ENCODE peak calls at places on chromosomes 6 and 20, in eight cellular contexts. N, T, L, Y, Q, K, C and V are unnamed samples.

GRCh38 chr6:108160009-108160408 is 5.8 kb upstream of the NR2E1 start:
- DNase-seq in N (no peak), T (no peak), L (no peak), Y (peak; percentile 74), Q (no peak), K (no peak), C (no peak), V (no peak)

GRCh38 chr6:156774872-156775405 is 2.2 kb upstream of the ARID1B start:
- DNase-seq in N (no peak), T (no peak), L (no peak), Y (peak; percentile 50), Q (no peak), K (no peak), C (peak; percentile 62), V (no peak)

GRCh38 chr20:57835462-57836455 is 125.9 kb upstream of the PMEPA1 start:
- DNase-seq in N (no peak), T (no peak), L (no peak), Y (peak; percentile 42), Q (no peak), K (no peak), C (no peak), V (no peak)

GRCh38 chr6:159469449-159469848 is 223.6 kb downstream of the SOD2 start:
- DNase-seq in N (no peak), T (no peak), L (no peak), Y (no peak), Q (no peak), K (no peak), C (no peak), V (no peak)

GRCh38 chr20:15654208-15654649 is 919.0 kb downstream of the KIF16B start:
- DNase-seq in N (peak; percentile 45), T (peak; percentile 45), L (no peak), Y (peak; percentile 74), Q (no peak), K (no peak), C (peak; percentile 54), V (peak; percentile 53)

GRCh38 chr6:144343736-144344428 is 58.7 kb downstream of the UTRN start:
- DNase-seq in N (peak; percentile 57), T (no peak), L (no peak), Y (no peak), Q (no peak), K (peak; percentile 47), C (peak; percentile 72), V (no peak)

GRCh38 chr6:20718705-20719653 is 184.7 kb downstream of the CDKAL1 start:
- DNase-seq in N (no peak), T (no peak), L (no peak), Y (no peak), Q (no peak), K (no peak), C (no peak), V (no peak)

GRCh38 chr20:44412402-44413144 is 57.1 kb downstream of the HNF4A start:
- DNase-seq in N (no peak), T (no peak), L (no peak), Y (no peak), Q (no peak), K (no peak), C (no peak), V (no peak)

GRCh38 chr6:163716690-163717089 is 302.2 kb downstream of the QKI start:
- DNase-seq in N (no peak), T (no peak), L (no peak), Y (no peak), Q (no peak), K (no peak), C (no peak), V (no peak)

GRCh38 chr6:3529721-3530120 is 72.9 kb upstream of the SLC22A23 start:
- DNase-seq in N (no peak), T (no peak), L (no peak), Y (no peak), Q (no peak), K (no peak), C (no peak), V (no peak)

GRCh38 chr6:142728910-142729481 is 216.0 kb downstream of the HIVEP2 start:
- DNase-seq in N (no peak), T (peak; percentile 53), L (no peak), Y (no peak), Q (no peak), K (no peak), C (no peak), V (peak; percentile 8)

GRCh38 chr6:9085054-9085746 is 649.9 kb upstream of the SLC35B3 start:
- DNase-seq in N (no peak), T (no peak), L (no peak), Y (no peak), Q (no peak), K (no peak), C (no peak), V (no peak)

DNA sequence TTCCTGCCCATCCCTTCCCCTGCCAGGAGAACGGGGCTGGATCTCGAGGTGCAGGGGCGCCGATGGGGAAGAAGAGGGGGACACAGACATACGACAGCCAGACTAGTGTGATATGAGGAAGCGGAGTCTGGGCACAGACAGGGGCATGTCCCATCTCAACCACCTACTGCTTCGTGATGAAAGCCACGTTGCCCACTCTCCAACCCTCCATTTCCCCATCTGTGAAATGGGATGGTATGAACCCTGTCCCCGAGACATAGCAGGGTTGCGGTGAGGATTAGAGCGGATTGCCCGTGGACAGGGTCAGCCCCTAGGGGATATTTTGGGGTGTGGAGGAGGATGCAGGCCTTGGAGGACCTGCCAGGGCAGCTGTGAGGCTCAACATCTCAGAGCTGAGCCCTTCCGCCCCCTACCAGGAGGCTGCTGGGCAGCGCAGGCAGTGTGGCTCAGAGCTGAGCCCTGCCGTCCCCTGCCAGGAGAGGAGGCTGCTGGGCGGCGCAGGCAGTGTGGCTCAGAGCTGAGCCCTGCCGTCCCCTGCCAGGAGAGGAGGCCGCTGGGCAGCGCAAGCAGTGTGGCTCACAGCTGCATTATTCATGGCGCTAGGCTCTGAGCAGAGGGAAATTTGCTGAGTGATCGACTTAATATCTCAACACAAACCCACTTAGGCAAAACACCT is 71.7 kb downstream of the GRM4 start:
- DNase-seq in N (no peak), T (no peak), L (no peak), Y (peak; percentile 63), Q (no peak), K (no peak), C (no peak), V (no peak)
- TF ChIP-seq CTCF in N (no peak), T (no peak), L (no peak), Y (peak; percentile 34), Q (no peak), K (no peak), C (no peak), V (no peak)

DNA sequence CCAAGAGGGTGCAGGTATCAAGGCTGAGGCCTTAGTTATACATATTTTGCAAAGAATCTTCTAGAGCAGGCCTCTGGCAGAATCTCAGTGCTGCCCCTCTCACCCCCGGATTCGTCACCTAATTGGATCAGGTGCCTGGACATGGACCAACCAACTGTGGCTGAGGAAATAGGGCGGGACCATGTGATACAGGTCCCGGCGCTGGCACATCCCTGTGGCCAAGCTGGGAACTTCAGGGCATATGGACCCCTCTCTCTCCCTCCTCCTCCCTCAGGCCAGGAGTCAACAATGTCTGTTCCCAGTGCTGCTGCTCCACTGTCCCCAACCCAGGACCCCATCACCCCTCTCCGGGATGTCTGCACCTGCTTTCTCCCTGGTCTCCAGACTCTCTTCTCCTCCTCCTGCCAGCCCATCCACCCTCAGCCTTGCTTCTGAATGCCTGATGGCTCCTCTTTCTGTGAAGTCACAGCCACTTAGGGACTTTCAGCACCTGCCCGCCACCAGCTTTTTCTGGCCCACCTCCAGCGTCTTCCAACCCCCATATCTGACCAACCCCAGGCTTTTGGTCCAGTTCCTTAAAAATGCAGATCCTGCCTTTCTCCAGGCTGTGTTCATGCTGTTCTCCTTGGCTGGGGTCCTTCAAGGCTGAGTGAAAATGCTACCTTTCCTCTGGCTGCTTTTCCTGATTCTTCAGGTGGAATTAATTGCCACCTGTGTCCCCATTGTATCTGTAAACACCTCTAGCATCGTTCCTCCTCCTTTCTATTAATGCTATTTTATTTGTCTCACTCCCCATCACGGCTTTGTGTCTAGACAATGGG is 19.0 kb upstream of the MLN start:
- DNase-seq in N (no peak), T (no peak), L (no peak), Y (peak; percentile 82), Q (no peak), K (no peak), C (no peak), V (peak; percentile 35)
- TF ChIP-seq CTCF in N (no peak), T (peak; percentile 35), L (no peak), Y (peak; percentile 53), Q (no peak), K (peak; percentile 19), C (no peak), V (peak; percentile 34)

DNA sequence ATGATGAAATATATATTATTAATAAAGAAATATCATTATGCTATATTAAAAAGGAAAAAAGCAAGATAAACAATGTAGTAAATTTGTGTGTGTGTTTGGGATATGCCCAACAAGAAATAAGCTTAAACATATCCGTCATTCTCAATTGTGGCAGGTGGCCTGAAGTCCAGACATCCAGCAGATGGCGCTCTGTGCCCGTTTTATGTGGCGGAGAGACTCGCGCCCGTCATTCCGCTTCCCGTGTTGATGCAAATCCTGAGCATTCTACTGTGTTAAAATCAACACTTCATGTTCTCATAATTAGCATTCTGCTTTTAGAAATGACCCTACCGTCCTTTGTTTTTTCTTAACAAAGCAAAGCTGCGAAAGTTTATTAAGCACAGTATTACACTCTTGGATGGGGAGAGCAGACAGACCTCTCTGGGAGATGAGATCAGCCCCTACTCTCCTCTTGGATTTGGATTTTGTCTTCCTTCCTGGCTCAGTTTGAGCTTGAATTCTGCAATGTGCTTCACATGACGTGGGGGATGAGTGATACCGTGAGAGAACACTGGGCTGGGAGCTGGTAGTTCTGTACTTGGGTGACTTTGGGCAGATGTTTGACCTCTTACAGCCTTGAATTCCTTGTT is 125.8 kb downstream of the MCHR2 start:
- DNase-seq in N (peak; percentile 79), T (peak; percentile 63), L (peak; percentile 33), Y (peak; percentile 91), Q (no peak), K (peak; percentile 45), C (peak; percentile 74), V (peak; percentile 89)
- TF ChIP-seq CTCF in N (peak; percentile 55), T (peak; percentile 88), L (peak; percentile 91), Y (peak; percentile 94), Q (peak; percentile 64), K (peak; percentile 71), C (peak; percentile 82), V (peak; percentile 81)

GRCh38 chr20:49544535-49544934 is 23.4 kb downstream of the PTGIS start:
- DNase-seq in N (no peak), T (no peak), L (no peak), Y (no peak), Q (no peak), K (no peak), C (no peak), V (no peak)

GRCh38 chr20:49548371-49548947 is 19.5 kb downstream of the PTGIS start:
- DNase-seq in N (no peak), T (no peak), L (no peak), Y (no peak), Q (no peak), K (no peak), C (no peak), V (no peak)

GRCh38 chr20:49543858-49544437 is 24.0 kb downstream of the PTGIS start:
- DNase-seq in N (no peak), T (no peak), L (no peak), Y (no peak), Q (no peak), K (no peak), C (no peak), V (no peak)

GRCh38 chr20:49543071-49543857 is 24.7 kb downstream of the PTGIS start:
- DNase-seq in N (no peak), T (no peak), L (no peak), Y (no peak), Q (no peak), K (no peak), C (no peak), V (no peak)

DNA sequence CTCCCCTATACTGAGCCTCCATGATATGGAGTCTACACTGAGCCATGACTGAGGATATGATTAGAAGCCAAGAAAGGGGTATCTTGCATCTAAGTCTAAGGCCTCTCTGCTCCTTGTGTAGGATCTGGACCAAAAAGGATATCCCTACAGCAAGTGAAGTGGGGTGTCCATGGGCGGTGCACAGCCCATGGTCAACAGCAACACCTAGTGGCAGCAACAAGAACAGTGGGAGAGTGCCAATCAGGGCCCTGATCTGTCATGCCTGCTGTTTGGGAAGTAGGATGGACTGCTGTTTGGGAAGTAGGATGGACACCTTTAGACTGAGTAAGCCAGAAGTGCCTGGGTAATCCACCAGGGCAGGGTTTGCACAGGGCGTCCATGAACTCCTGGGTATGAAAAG is 22.4 kb downstream of the PTGIS start:
- DNase-seq in N (no peak), T (no peak), L (no peak), Y (no peak), Q (no peak), K (no peak), C (no peak), V (no peak)
- TF ChIP-seq CTCF in N (no peak), T (peak; percentile 24), L (peak; percentile 42), Y (peak; percentile 32), Q (no peak), K (no peak), C (no peak), V (peak; percentile 22)